ENCODE peak calls at places on chromosomes 12 and 14, in nine cellular contexts. E is H4; V is nephron progenitor cell; W is amniotic stem cell; Q is GM03348; O is activated CD4-positive, alpha-beta T cell treated with anti-CD3 and anti-CD28 coated beads for 48 hours; J is NCI-H1105; Y is activated T-cell treated with anti-CD3 and anti-CD28 coated beads, Interleukin-2, amount 50 U/mL, for 1 hour; T is globus pallidus. N is an unnamed sample.

GRCh38 chr12:14896477-14897184 is 11.0 kb upstream of the MGP start:
- DNase-seq in E (peak), V (no peak), W (no peak), Q (peak), O (no peak), J (no peak), Y (no peak), T (no peak), N (no peak)

GRCh38 chr14:101224356-101225115 is 321.0 kb upstream of the RTL1 start:
- DNase-seq in E (no peak), V (no peak), W (no peak), Q (no peak), O (no peak), J (no peak), Y (no peak), T (no peak), N (peak)

GRCh38 chr12:12990700-12991468 is 9.2 kb downstream of the HEBP1 start:
- DNase-seq in E (no peak), V (no peak), W (no peak), Q (no peak), O (no peak), J (no peak), Y (no peak), T (no peak), N (no peak)

GRCh38 chr12:113808095-113808951 is 157.8 kb downstream of the RBM19 start:
- DNase-seq in E (no peak), V (no peak), W (no peak), Q (no peak), O (no peak), J (no peak), Y (no peak), T (no peak), N (no peak)

GRCh38 chr14:24411468-24412454 is 13.0 kb downstream of the NYNRIN start:
- DNase-seq in E (peak), V (no peak), W (no peak), Q (peak), O (peak), J (peak), Y (no peak), T (no peak), N (peak)

GRCh38 chr12:6826734-6827436 is 1.3 kb upstream of the P3H3 start:
- DNase-seq in E (no peak), V (no peak), W (no peak), Q (no peak), O (no peak), J (no peak), Y (no peak), T (no peak), N (no peak)

GRCh38 chr14:64682173-64682710 is 22.0 kb upstream of the PLEKHG3 start:
- DNase-seq in E (no peak), V (no peak), W (no peak), Q (peak), O (no peak), J (no peak), Y (no peak), T (peak), N (no peak)

GRCh38 chr12:94951071-94951639 is 52.3 kb downstream of the NDUFA12 start:
- DNase-seq in E (no peak), V (no peak), W (no peak), Q (no peak), O (no peak), J (no peak), Y (no peak), T (no peak), N (no peak)

GRCh38 chr12:26630546-26631027 is 202.4 kb downstream of the ITPR2 start:
- DNase-seq in E (peak), V (no peak), W (peak), Q (peak), O (no peak), J (no peak), Y (no peak), T (peak), N (no peak)

GRCh38 chr14:94685166-94685581 is 73.0 kb downstream of the SERPINA3 start:
- DNase-seq in E (no peak), V (no peak), W (no peak), Q (no peak), O (no peak), J (no peak), Y (no peak), T (no peak), N (no peak)

GRCh38 chr14:102508410-102508773 is 1.2 kb downstream of the ANKRD9 start:
- DNase-seq in E (no peak), V (no peak), W (no peak), Q (no peak), O (no peak), J (no peak), Y (no peak), T (no peak), N (no peak)

N was measured in NCI-H345.